ENCODE peak calls at places on chromosomes 5 and 9, in seven cellular contexts. One of them, this sample, is unnamed.

GRCh38 chr5:80871541-80871961 is 88.6 kb upstream of the RASGRF2 start:
- DNase-seq in GM03348: peak; percentile 11
- DNase-seq in MM.1S: no peak
- DNase-seq in choroid plexus epithelial cell: peak; percentile 75
- DNase-seq in NCI-H524: no peak
- DNase-seq in NCI-H1105 treated with DMSO at 0.1 percent for 48 hours: no peak
- DNase-seq in HTR-8/SVneo: peak; percentile 10
- DNase-seq in this sample: no peak

GRCh38 chr9:127344373-127344995 is 52.5 kb upstream of the SLC2A8 start:
- DNase-seq in GM03348: no peak
- DNase-seq in MM.1S: no peak
- DNase-seq in choroid plexus epithelial cell: peak; percentile 48
- DNase-seq in NCI-H524: no peak
- DNase-seq in NCI-H1105 treated with DMSO at 0.1 percent for 48 hours: no peak
- DNase-seq in HTR-8/SVneo: no peak
- DNase-seq in this sample: no peak

GRCh38 chr5:9284781-9285307 is 261.0 kb downstream of the SEMA5A start:
- DNase-seq in GM03348: peak; percentile 75
- DNase-seq in MM.1S: no peak
- DNase-seq in choroid plexus epithelial cell: peak; percentile 66
- DNase-seq in NCI-H524: no peak
- DNase-seq in NCI-H1105 treated with DMSO at 0.1 percent for 48 hours: no peak
- DNase-seq in HTR-8/SVneo: no peak
- DNase-seq in this sample: no peak

GRCh38 chr5:66958126-66958983 is 238.2 kb downstream of the CD180 start:
- DNase-seq in GM03348: peak; percentile 52
- DNase-seq in MM.1S: no peak
- DNase-seq in choroid plexus epithelial cell: peak; percentile 85
- DNase-seq in NCI-H524: no peak
- DNase-seq in NCI-H1105 treated with DMSO at 0.1 percent for 48 hours: no peak
- DNase-seq in HTR-8/SVneo: no peak
- DNase-seq in this sample: no peak

GRCh38 chr9:111851536-111851935 is 45.1 kb upstream of the UGCG start:
- DNase-seq in GM03348: no peak
- DNase-seq in MM.1S: no peak
- DNase-seq in choroid plexus epithelial cell: peak; percentile 65
- DNase-seq in NCI-H524: no peak
- DNase-seq in NCI-H1105 treated with DMSO at 0.1 percent for 48 hours: no peak
- DNase-seq in HTR-8/SVneo: no peak
- DNase-seq in this sample: no peak

GRCh38 chr9:114026335-114026734 is 51.8 kb downstream of the AMBP start:
- DNase-seq in GM03348: no peak
- DNase-seq in MM.1S: no peak
- DNase-seq in choroid plexus epithelial cell: no peak
- DNase-seq in NCI-H524: no peak
- DNase-seq in NCI-H1105 treated with DMSO at 0.1 percent for 48 hours: no peak
- DNase-seq in HTR-8/SVneo: no peak
- DNase-seq in this sample: no peak

GRCh38 chr9:130128782-130129424 is 43.3 kb upstream of the NCS1 start:
- DNase-seq in GM03348: no peak
- DNase-seq in MM.1S: no peak
- DNase-seq in choroid plexus epithelial cell: peak; percentile 94
- DNase-seq in NCI-H524: no peak
- DNase-seq in NCI-H1105 treated with DMSO at 0.1 percent for 48 hours: no peak
- DNase-seq in HTR-8/SVneo: peak; percentile 53
- DNase-seq in this sample: peak; percentile 85

GRCh38 chr5:89168766-89169165 is 285.8 kb upstream of the MEF2C start:
- DNase-seq in GM03348: no peak
- DNase-seq in MM.1S: no peak
- DNase-seq in choroid plexus epithelial cell: no peak
- DNase-seq in NCI-H524: no peak
- DNase-seq in NCI-H1105 treated with DMSO at 0.1 percent for 48 hours: no peak
- DNase-seq in HTR-8/SVneo: no peak
- DNase-seq in this sample: no peak

GRCh38 chr5:148687427-148687826 is 33.1 kb upstream of the HTR4 start:
- DNase-seq in GM03348: no peak
- DNase-seq in MM.1S: peak; percentile 39
- DNase-seq in choroid plexus epithelial cell: peak; percentile 55
- DNase-seq in NCI-H524: peak; percentile 49
- DNase-seq in NCI-H1105 treated with DMSO at 0.1 percent for 48 hours: no peak
- DNase-seq in HTR-8/SVneo: no peak
- DNase-seq in this sample: no peak

GRCh38 chr9:132008871-132009812 is 70.5 kb downstream of the MED27 start:
- DNase-seq in GM03348: no peak
- DNase-seq in MM.1S: no peak
- DNase-seq in choroid plexus epithelial cell: no peak
- DNase-seq in NCI-H524: no peak
- DNase-seq in NCI-H1105 treated with DMSO at 0.1 percent for 48 hours: no peak
- DNase-seq in HTR-8/SVneo: no peak
- DNase-seq in this sample: no peak

GRCh38 chr9:109475526-109475925 is 22.6 kb downstream of the PTPN3 start:
- DNase-seq in GM03348: no peak
- DNase-seq in MM.1S: no peak
- DNase-seq in choroid plexus epithelial cell: no peak
- DNase-seq in NCI-H524: no peak
- DNase-seq in NCI-H1105 treated with DMSO at 0.1 percent for 48 hours: no peak
- DNase-seq in HTR-8/SVneo: no peak
- DNase-seq in this sample: no peak

GRCh38 chr9:129489838-129490582 is 130.9 kb downstream of the C9orf50 start:
- DNase-seq in GM03348: no peak
- DNase-seq in MM.1S: no peak
- DNase-seq in choroid plexus epithelial cell: peak; percentile 44
- DNase-seq in NCI-H524: no peak
- DNase-seq in NCI-H1105 treated with DMSO at 0.1 percent for 48 hours: no peak
- DNase-seq in HTR-8/SVneo: no peak
- DNase-seq in this sample: peak; percentile 60

GRCh38 chr5:6729400-6730310 is 16.4 kb downstream of the TENT4A start:
- DNase-seq in GM03348: no peak
- DNase-seq in MM.1S: peak; percentile 93
- DNase-seq in choroid plexus epithelial cell: no peak
- DNase-seq in NCI-H524: peak; percentile 74
- DNase-seq in NCI-H1105 treated with DMSO at 0.1 percent for 48 hours: no peak
- DNase-seq in HTR-8/SVneo: no peak
- DNase-seq in this sample: no peak

GRCh38 chr5:74034738-74035137 is 408.7 kb downstream of the ARHGEF28 start:
- DNase-seq in GM03348: peak; percentile 72
- DNase-seq in MM.1S: no peak
- DNase-seq in choroid plexus epithelial cell: peak; percentile 73
- DNase-seq in NCI-H524: no peak
- DNase-seq in NCI-H1105 treated with DMSO at 0.1 percent for 48 hours: no peak
- DNase-seq in HTR-8/SVneo: peak; percentile 59
- DNase-seq in this sample: no peak

GRCh38 chr5:156595132-156595787 is 254.8 kb upstream of the PPP1R2B start:
- DNase-seq in GM03348: no peak
- DNase-seq in MM.1S: no peak
- DNase-seq in choroid plexus epithelial cell: no peak
- DNase-seq in NCI-H524: no peak
- DNase-seq in NCI-H1105 treated with DMSO at 0.1 percent for 48 hours: no peak
- DNase-seq in HTR-8/SVneo: no peak
- DNase-seq in this sample: peak; percentile 81

GRCh38 chr5:79236970-79237734 is 1.2 kb downstream of the JMY start:
- DNase-seq in GM03348: peak; percentile 57
- DNase-seq in MM.1S: peak; percentile 64
- DNase-seq in choroid plexus epithelial cell: peak; percentile 54
- DNase-seq in NCI-H524: no peak
- DNase-seq in NCI-H1105 treated with DMSO at 0.1 percent for 48 hours: peak; percentile 33
- DNase-seq in HTR-8/SVneo: peak; percentile 47
- DNase-seq in this sample: no peak

GRCh38 chr9:89597711-89598707 is 6.8 kb upstream of the GADD45G start:
- DNase-seq in GM03348: peak; percentile 77
- DNase-seq in MM.1S: peak; percentile 70
- DNase-seq in choroid plexus epithelial cell: peak; percentile 80
- DNase-seq in NCI-H524: peak; percentile 40
- DNase-seq in NCI-H1105 treated with DMSO at 0.1 percent for 48 hours: no peak
- DNase-seq in HTR-8/SVneo: peak; percentile 27
- DNase-seq in this sample: no peak

GRCh38 chr5:168659286-168659847 is 80.2 kb upstream of the PANK3 start:
- DNase-seq in GM03348: no peak
- DNase-seq in MM.1S: no peak
- DNase-seq in choroid plexus epithelial cell: no peak
- DNase-seq in NCI-H524: no peak
- DNase-seq in NCI-H1105 treated with DMSO at 0.1 percent for 48 hours: no peak
- DNase-seq in HTR-8/SVneo: no peak
- DNase-seq in this sample: no peak

This sample was measured in Right ventricle myocardium inferior.